ENCODE peak calls at places on chromosomes 13 and 19, in ten cellular contexts. C is HFF-Myc, N is GM23338, O is left lung, Q is breast epithelium, B is HFFc6, E is psoas muscle, G is uterus, K is cardiac fibroblast, F is lower leg skin. I is an unnamed sample.

GRCh38 chr19:2455481-2456300 is 1.1 kb downstream of the LMNB2 start:
- DNase-seq in E (peak; percentile 40), O (peak; percentile 88), Q (no peak), K (peak; percentile 8), G (no peak), N (no peak), F (no peak), B (no peak), C (no peak), I (no peak)

GRCh38 chr19:33248954-33249613 is 23.4 kb upstream of the SLC7A10 start:
- DNase-seq in N (no peak), F (no peak), C (no peak), Q (no peak), G (no peak), E (no peak), K (no peak), O (peak; percentile 96), B (no peak), I (no peak)

GRCh38 chr13:101623469-101624209 is 171.2 kb downstream of the ITGBL1 start:
- DNase-seq in C (no peak), F (no peak), O (no peak), B (peak; percentile 29), G (no peak), K (peak; percentile 52), E (no peak), N (no peak), Q (no peak), I (no peak)

GRCh38 chr19:2625434-2625833 is 77.1 kb downstream of the GNG7 start:
- DNase-seq in E (peak; percentile 42), K (no peak), O (peak; percentile 86), C (no peak), N (no peak), B (no peak), Q (no peak), G (no peak), F (peak; percentile 62), I (no peak)

GRCh38 chr19:41427647-41428480 is 690 bp upstream of the B3GNT8 start:
- DNase-seq in O (peak; percentile 85), G (peak; percentile 54), K (no peak), E (peak; percentile 41), C (no peak), Q (no peak), B (no peak), N (peak; percentile 63), F (no peak), I (no peak)

GRCh38 chr19:35013047-35013819 is 13.1 kb downstream of the GRAMD1A start:
- DNase-seq in N (peak; percentile 87), Q (peak; percentile 57), B (peak; percentile 16), E (peak; percentile 75), G (peak; percentile 67), F (peak; percentile 40), O (peak; percentile 93), K (peak; percentile 75), C (no peak), I (peak; percentile 86)

GRCh38 chr13:79776538-79776937 is 295.6 kb downstream of the NDFIP2 start:
- DNase-seq in B (peak; percentile 24), Q (no peak), E (no peak), O (no peak), C (no peak), K (peak; percentile 23), G (no peak), N (no peak), F (no peak), I (no peak)

GRCh38 chr19:47573076-47574026 is at the start of gene ZNF541:
- DNase-seq in N (peak; percentile 43), B (no peak), E (peak; percentile 72), O (peak; percentile 85), F (peak; percentile 50), K (peak; percentile 35), C (no peak), Q (peak; percentile 43), G (peak; percentile 31), I (peak; percentile 82)

GRCh38 chr19:51531349-51532315 is at the start of gene SIGLEC6:
- DNase-seq in E (peak; percentile 41), K (no peak), Q (no peak), N (peak; percentile 65), C (no peak), F (peak; percentile 49), G (no peak), B (no peak), O (peak; percentile 92), I (peak; percentile 77)

GRCh38 chr19:8832132-8833021 is at the start of the genes MBD3L1 and ZNF558:
- DNase-seq in B (peak; percentile 97), N (peak; percentile 84), Q (peak; percentile 98), C (peak; percentile 71), F (peak; percentile 99), O (peak; percentile 98), E (peak; percentile 99), G (peak; percentile 99), K (peak; percentile 98), I (peak; percentile 100)
- TF ChIP-seq CTCF in B (peak; percentile 72), N (no peak), Q (peak; percentile 27), C (peak; percentile 3), F (no peak), O (peak; percentile 22), E (peak; percentile 32), G (peak; percentile 38), K (no peak), I (peak; percentile 49)

DNA sequence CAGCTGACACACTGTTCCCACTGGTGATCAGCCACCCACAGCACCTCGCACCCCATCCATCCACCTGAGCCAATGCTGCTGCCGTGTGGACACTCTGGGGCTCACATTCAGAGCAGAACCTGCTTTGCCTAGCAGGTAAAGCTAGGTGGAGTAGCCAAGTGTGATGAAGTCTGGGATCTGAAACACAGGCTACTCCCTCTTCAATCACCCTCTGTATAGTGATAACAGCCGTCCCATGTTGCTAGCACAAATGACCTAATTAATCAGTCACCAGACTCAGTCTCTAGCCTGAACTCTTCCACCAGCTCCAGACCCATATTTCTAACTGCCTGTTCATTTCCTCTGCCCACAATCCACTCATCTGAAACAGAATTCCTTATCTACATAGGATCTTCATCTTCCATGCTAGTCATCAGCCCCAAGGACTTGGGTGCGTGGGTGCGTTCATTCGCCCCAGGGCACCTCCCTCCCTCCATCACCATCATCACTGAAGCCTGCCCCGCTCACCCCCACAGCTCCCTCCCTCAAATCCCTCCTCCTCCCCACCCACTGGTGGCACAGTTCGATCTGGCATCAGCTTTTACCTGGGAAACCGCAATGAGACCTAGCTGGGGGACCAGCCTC is 19.8 kb downstream of the STK24 start:
- DNase-seq in F (no peak), C (no peak), N (no peak), Q (no peak), G (no peak), E (no peak), O (no peak), B (peak; percentile 85), K (no peak), I (no peak)
- TF ChIP-seq CTCF in F (no peak), C (no peak), N (peak; percentile 12), Q (no peak), G (no peak), E (no peak), O (no peak), B (no peak), K (no peak), I (no peak)

GRCh38 chr13:37138169-37138568 is 32.7 kb upstream of the CSNK1A1L start:
- DNase-seq in G (no peak), K (peak; percentile 67), O (no peak), Q (no peak), B (no peak), F (no peak), N (peak; percentile 64), E (no peak), C (no peak), I (no peak)
- TF ChIP-seq CTCF in G (no peak), K (peak; percentile 32), O (no peak), Q (no peak), B (peak; percentile 60), F (no peak), N (peak; percentile 56), E (no peak), C (peak; percentile 43), I (no peak)

GRCh38 chr13:110352735-110353134 is 45.7 kb downstream of the COL4A2 start:
- DNase-seq in K (no peak), Q (no peak), O (no peak), N (peak; percentile 72), E (no peak), B (no peak), F (no peak), C (no peak), G (no peak), I (no peak)
- TF ChIP-seq CTCF in K (no peak), Q (no peak), O (no peak), N (peak; percentile 85), E (peak; percentile 8), B (peak; percentile 68), F (no peak), C (peak; percentile 48), G (no peak), I (no peak)

GRCh38 chr13:100565291-100565690 is 23.3 kb downstream of the GGACT start:
- DNase-seq in C (no peak), K (no peak), G (no peak), Q (no peak), E (no peak), F (no peak), N (no peak), B (no peak), O (no peak), I (no peak)
- TF ChIP-seq CTCF in C (no peak), K (no peak), G (no peak), Q (no peak), E (no peak), F (no peak), N (no peak), B (no peak), O (no peak), I (no peak)

GRCh38 chr19:1000591-1001537 is 645 bp downstream of the GRIN3B start:
- DNase-seq in G (no peak), C (no peak), B (no peak), F (no peak), Q (no peak), K (no peak), N (peak; percentile 44), E (no peak), O (peak; percentile 75), I (no peak)

GRCh38 chr19:999379-999719 is 870 bp upstream of the GRIN3B start:
- DNase-seq in O (no peak), G (no peak), C (no peak), F (no peak), B (no peak), K (no peak), E (no peak), N (no peak), Q (no peak), I (no peak)

GRCh38 chr19:998064-998463 is 2.2 kb upstream of the GRIN3B start:
- DNase-seq in F (no peak), B (no peak), O (no peak), E (no peak), C (no peak), G (no peak), N (no peak), Q (no peak), K (no peak), I (no peak)

GRCh38 chr19:1001538-1002166 is 1.4 kb downstream of the GRIN3B start:
- DNase-seq in Q (no peak), C (no peak), O (peak; percentile 95), K (no peak), E (no peak), B (no peak), G (no peak), F (no peak), N (peak; percentile 80), I (no peak)

DNA sequence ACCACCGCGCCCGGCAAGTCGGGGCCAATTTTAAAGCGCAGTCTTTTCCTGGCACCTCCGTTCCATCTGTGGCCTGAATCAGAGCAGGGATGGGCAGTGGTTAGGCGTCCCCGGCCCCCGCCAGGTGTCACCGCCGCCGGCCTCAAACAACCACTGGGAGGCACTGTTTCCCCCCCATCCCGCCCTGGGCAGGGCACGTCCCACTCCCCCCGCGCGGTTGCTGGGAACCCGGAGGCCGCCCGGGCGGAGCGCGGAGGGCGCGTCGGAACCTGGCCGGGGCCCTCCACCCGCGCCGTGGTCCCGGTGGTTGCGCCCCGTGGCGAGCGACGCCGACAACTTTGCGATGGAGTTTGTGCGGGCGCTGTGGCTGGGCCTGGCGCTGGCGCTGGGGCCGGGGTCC is at the start of gene GRIN3B:
- DNase-seq in N (peak; percentile 90), K (peak; percentile 52), G (no peak), E (peak; percentile 66), B (peak; percentile 28), C (no peak), F (no peak), O (peak; percentile 88), Q (no peak), I (no peak)
- TF ChIP-seq CTCF in N (peak; percentile 50), K (peak; percentile 62), G (peak; percentile 25), E (peak; percentile 31), B (peak; percentile 76), C (peak; percentile 53), F (no peak), O (peak; percentile 47), Q (peak; percentile 30), I (peak; percentile 26)